ENCODE peak calls at places on chromosomes 3 and 15, in six cellular contexts. R, C, Z, W, S and I are unnamed samples.

GRCh38 chr15:66210684-66211083 is 42.9 kb downstream of the MEGF11 start:
- DNase-seq in W (no peak), C (peak; percentile 25), S (no peak), R (no peak), Z (no peak), I (no peak)

GRCh38 chr3:81443948-81444347 is 317.5 kb downstream of the GBE1 start:
- DNase-seq in C (no peak), R (no peak), Z (no peak), S (peak; percentile 83), W (no peak), I (peak; percentile 86)

GRCh38 chr15:59522988-59523461 is 85.0 kb downstream of the FAM81A start:
- DNase-seq in Z (no peak), S (no peak), C (no peak), R (no peak), W (no peak), I (peak; percentile 52)

GRCh38 chr3:11187678-11188077 is 33.4 kb downstream of the HRH1 start:
- DNase-seq in Z (no peak), R (no peak), W (no peak), C (no peak), S (no peak), I (no peak)

GRCh38 chr15:99113547-99114271 is 8.8 kb downstream of the SYNM start:
- DNase-seq in C (peak; percentile 31), Z (no peak), W (no peak), S (no peak), R (no peak), I (no peak)

GRCh38 chr3:35596611-35597010 is 42.7 kb upstream of the ARPP21 start:
- DNase-seq in S (no peak), R (no peak), W (no peak), Z (no peak), C (no peak), I (no peak)

GRCh38 chr15:70508561-70509281 is 254.6 kb downstream of the UACA start:
- DNase-seq in W (no peak), Z (no peak), R (no peak), S (peak; percentile 91), C (no peak), I (peak; percentile 93)

GRCh38 chr3:57060089-57060829 is at the start of gene SPATA12:
- DNase-seq in Z (peak; percentile 83), S (peak; percentile 80), R (peak; percentile 71), C (peak; percentile 74), W (no peak), I (peak; percentile 98)

GRCh38 chr3:105355355-105356063 is 11.2 kb upstream of the ALCAM start:
- DNase-seq in W (no peak), S (no peak), Z (no peak), R (no peak), C (no peak), I (peak; percentile 83)

GRCh38 chr3:49899815-49900214 is 3.9 kb downstream of the MST1R start:
- DNase-seq in Z (no peak), C (no peak), R (no peak), W (no peak), S (peak; percentile 31), I (peak; percentile 25)

GRCh38 chr15:99731336-99732267 is 1.6 kb downstream of the LYSMD4 start:
- DNase-seq in W (no peak), Z (no peak), C (no peak), S (peak; percentile 35), R (no peak), I (no peak)

GRCh38 chr3:33645060-33645841 is 72.8 kb downstream of the CLASP2 start:
- DNase-seq in W (no peak), S (peak; percentile 54), C (no peak), R (no peak), Z (no peak), I (peak; percentile 51)

GRCh38 chr3:172749201-172749965 is 1.1 kb upstream of the ECT2 start:
- DNase-seq in Z (no peak), R (no peak), S (peak; percentile 87), W (no peak), C (no peak), I (peak; percentile 92)

GRCh38 chr3:102225407-102226132 is 209.2 kb upstream of the ZPLD1 start:
- DNase-seq in Z (no peak), W (no peak), C (no peak), S (peak; percentile 89), R (no peak), I (peak; percentile 83)

GRCh38 chr3:42501681-42502428 is 588 bp upstream of the VIPR1 start:
- DNase-seq in R (peak; percentile 80), W (no peak), S (peak; percentile 40), C (peak; percentile 87), Z (peak; percentile 63), I (peak; percentile 75)

GRCh38 chr3:16897254-16897926 is 12.6 kb downstream of the PLCL2 start:
- DNase-seq in W (no peak), S (no peak), C (no peak), R (no peak), Z (no peak), I (no peak)
- H3K4me3 ChIP-seq in W (no peak overlapping the region), S (no peak overlapping the region), C (no peak overlapping the region), R (no peak overlapping the region), Z (no peak overlapping the region), I (no peak overlapping the region)

GRCh38 chr15:67383903-67384302 is 129.3 kb downstream of the IQCH start:
- DNase-seq in R (no peak), W (no peak), Z (no peak), S (peak; percentile 19), C (no peak), I (peak; percentile 6)
- TF ChIP-seq CTCF in R (no peak), W (no peak), Z (no peak), S (no peak), C (no peak), I (no peak)

DNA sequence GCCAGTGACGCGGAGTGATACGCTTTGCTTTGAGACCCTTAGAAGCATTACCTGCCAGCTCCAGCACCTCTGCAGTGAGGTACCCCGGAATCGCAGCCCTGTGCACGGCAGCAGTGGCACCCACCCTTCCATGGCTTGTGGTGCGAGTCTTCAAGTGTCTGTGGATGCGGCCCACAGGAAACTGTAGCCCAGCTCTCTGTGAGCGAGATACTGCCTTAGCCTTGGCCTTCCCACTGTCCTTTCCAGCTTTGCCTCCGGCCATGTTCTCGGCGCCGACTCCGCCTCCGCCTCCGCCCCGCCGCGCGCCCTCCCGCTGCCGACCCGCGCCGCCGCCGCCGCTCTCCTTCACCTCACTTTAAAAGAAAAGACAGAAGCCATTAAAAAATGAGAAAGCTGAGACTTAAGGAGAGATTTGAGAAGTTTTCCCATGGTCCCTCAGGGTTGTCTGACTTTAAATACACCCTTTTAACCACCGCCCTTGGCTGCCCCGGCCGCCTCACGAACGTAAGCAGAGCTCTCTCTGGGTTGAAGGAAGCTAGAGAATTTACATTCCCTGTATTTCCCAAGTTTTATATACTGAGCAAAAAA is 78.5 kb upstream of the FAM174B start:
- DNase-seq in Z (no peak), W (no peak), S (peak; percentile 71), C (peak; percentile 70), R (no peak), I (no peak)
- H3K4me3 ChIP-seq in Z (peak overlapping the region; percentile 54), W (peak overlapping the region; percentile 32), S (no peak overlapping the region), C (peak overlapping the region; percentile 54), R (peak overlapping the region; percentile 36), I (peak overlapping the region; percentile 31)

DNA sequence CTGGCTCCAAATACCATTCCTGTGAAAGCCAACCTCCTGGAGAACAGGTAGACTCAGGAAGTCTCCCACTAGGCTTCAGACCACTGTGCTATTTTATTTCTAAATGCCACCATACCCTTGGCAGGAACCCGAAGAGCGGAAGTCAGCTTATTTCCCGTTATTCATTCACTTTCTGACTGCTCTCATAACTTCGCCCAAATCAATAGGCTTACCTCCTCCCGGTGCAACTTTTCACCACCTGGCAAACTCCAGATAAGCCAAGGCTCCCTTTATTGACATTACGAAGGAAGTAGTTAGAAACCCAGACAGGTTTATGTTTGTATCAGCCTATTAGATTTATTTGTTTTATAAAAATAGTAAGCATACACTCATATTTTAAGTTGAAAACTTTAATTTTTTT is 3.3 kb upstream of the CCDC54 start:
- DNase-seq in S (no peak), Z (no peak), C (no peak), W (no peak), R (no peak), I (no peak)
- TF ChIP-seq CTCF in S (no peak), Z (no peak), C (no peak), W (no peak), R (no peak), I (no peak)

DNA sequence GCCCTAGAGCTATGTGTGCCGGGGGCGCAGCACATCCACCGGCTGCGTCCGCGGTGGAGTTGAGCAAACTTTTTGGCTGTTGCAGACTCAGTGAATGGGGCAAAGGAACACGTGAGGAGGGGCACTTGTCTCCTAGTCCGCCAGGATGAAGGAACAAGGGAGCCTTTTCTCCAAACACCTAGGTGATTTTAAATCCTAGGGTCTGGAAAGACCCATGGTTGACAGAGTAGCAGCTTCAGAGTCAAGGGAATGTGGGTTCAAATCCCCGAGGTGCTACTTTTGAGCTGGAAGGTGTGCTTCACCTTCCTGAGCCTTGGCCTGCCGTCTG is 648 bp downstream of the ACAN start:
- DNase-seq in C (no peak), R (no peak), W (no peak), Z (peak; percentile 7), S (no peak), I (no peak)
- H3K4me3 ChIP-seq in C (no peak overlapping the region), R (no peak overlapping the region), W (no peak overlapping the region), Z (peak overlapping the region; percentile 68), S (peak overlapping the region; percentile 56), I (no peak overlapping the region)

DNA sequence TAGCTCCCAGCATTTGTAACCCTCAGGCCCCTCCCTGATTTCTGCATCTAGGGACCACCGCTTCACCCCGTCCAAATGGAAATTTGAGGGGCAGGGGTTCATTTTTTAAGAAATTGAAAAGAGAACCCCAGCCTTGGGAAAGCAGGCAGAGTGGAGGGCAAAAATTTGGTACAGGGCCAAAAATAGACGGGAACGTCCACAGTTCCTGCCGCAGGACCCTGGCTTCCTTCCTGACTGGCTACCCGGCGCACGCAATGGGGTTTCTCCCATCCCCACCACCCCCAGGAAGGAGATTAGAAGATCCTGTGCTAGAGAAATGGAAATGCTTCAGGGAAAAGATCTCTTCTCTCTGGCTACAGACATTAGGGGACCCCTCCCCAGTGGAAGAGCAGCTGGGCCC is 20.9 kb downstream of the GP9 start:
- DNase-seq in C (no peak), Z (no peak), S (no peak), R (no peak), W (no peak), I (no peak)
- TF ChIP-seq CTCF in C (no peak), Z (no peak), S (no peak), R (no peak), W (no peak), I (no peak)

GRCh38 chr15:62547584-62547983 is 382.5 kb upstream of the C2CD4B start:
- DNase-seq in C (no peak), Z (peak; percentile 60), R (no peak), W (no peak), S (peak; percentile 16), I (no peak)

GRCh38 chr15:62541250-62541649 is 376.2 kb upstream of the C2CD4B start:
- DNase-seq in C (no peak), W (no peak), S (no peak), R (no peak), Z (no peak), I (no peak)

GRCh38 chr15:62544446-62544845 is 379.4 kb upstream of the C2CD4B start:
- DNase-seq in R (no peak), S (peak; percentile 61), W (no peak), C (no peak), Z (no peak), I (no peak)

GRCh38 chr15:62549345-62549970 is 384.4 kb upstream of the C2CD4B start:
- DNase-seq in C (no peak), R (no peak), S (peak; percentile 49), Z (no peak), W (peak; percentile 7), I (peak; percentile 71)

GRCh38 chr15:62545392-62546227 is 380.5 kb upstream of the C2CD4B start:
- DNase-seq in W (no peak), Z (peak; percentile 62), R (peak; percentile 58), S (peak; percentile 80), C (no peak), I (peak; percentile 20)
- H3K4me3 ChIP-seq in W (no peak overlapping the region), Z (no peak overlapping the region), R (no peak overlapping the region), S (no peak overlapping the region), C (no peak overlapping the region), I (no peak overlapping the region)